ENCODE peak calls at places on chromosomes 13 and 19, in ten cellular contexts. One of them, this sample, is unnamed.

GRCh38 chr13:67438465-67438864 is 208.3 kb upstream of the PCDH9 start:
- DNase-seq in neural crest cell: no peak
- DNase-seq in endothelial cell: no peak
- DNase-seq in thoracic aorta: no peak
- DNase-seq in effector CD4-positive, alpha-beta T cell: no peak
- DNase-seq in astrocyte: no peak
- DNase-seq in stimulated activated CD4-positive, alpha-beta T cell treated with anti-CD3 and anti-CD28 coated beads, Interleukin-15, amount 100 ng/mL, for 48 hours: no peak
- DNase-seq in progenitor cell of endocrine pancreas: no peak
- DNase-seq in stromal cell of bone marrow: no peak
- DNase-seq in HT1080: no peak
- DNase-seq in this sample: no peak

GRCh38 chr13:77047649-77048343 is 20.8 kb upstream of the FBXL3 start:
- DNase-seq in HT1080: no peak
- DNase-seq in progenitor cell of endocrine pancreas: no peak
- DNase-seq in effector CD4-positive, alpha-beta T cell: no peak
- DNase-seq in stromal cell of bone marrow: no peak
- DNase-seq in endothelial cell: no peak
- DNase-seq in thoracic aorta: no peak
- DNase-seq in astrocyte: no peak
- DNase-seq in neural crest cell: no peak
- DNase-seq in stimulated activated CD4-positive, alpha-beta T cell treated with anti-CD3 and anti-CD28 coated beads, Interleukin-15, amount 100 ng/mL, for 48 hours: no peak
- DNase-seq in this sample: no peak

GRCh38 chr13:27375686-27376326 is 48.6 kb upstream of the GTF3A start:
- DNase-seq in stromal cell of bone marrow: peak
- DNase-seq in progenitor cell of endocrine pancreas: peak
- DNase-seq in effector CD4-positive, alpha-beta T cell: peak
- DNase-seq in HT1080: peak
- DNase-seq in stimulated activated CD4-positive, alpha-beta T cell treated with anti-CD3 and anti-CD28 coated beads, Interleukin-15, amount 100 ng/mL, for 48 hours: peak
- DNase-seq in thoracic aorta: no peak
- DNase-seq in endothelial cell: peak
- DNase-seq in astrocyte: peak
- DNase-seq in neural crest cell: peak
- DNase-seq in this sample: no peak

GRCh38 chr13:113969973-113970611 is 3.8 kb downstream of the C13orf46 start:
- DNase-seq in stimulated activated CD4-positive, alpha-beta T cell treated with anti-CD3 and anti-CD28 coated beads, Interleukin-15, amount 100 ng/mL, for 48 hours: no peak
- DNase-seq in thoracic aorta: peak
- DNase-seq in effector CD4-positive, alpha-beta T cell: no peak
- DNase-seq in astrocyte: no peak
- DNase-seq in neural crest cell: no peak
- DNase-seq in stromal cell of bone marrow: no peak
- DNase-seq in progenitor cell of endocrine pancreas: no peak
- DNase-seq in HT1080: no peak
- DNase-seq in endothelial cell: no peak
- DNase-seq in this sample: no peak

GRCh38 chr13:62524061-62524460 is 1108.4 kb upstream of the PCDH20 start:
- DNase-seq in neural crest cell: no peak
- DNase-seq in HT1080: no peak
- DNase-seq in endothelial cell: no peak
- DNase-seq in thoracic aorta: no peak
- DNase-seq in stromal cell of bone marrow: no peak
- DNase-seq in progenitor cell of endocrine pancreas: no peak
- DNase-seq in stimulated activated CD4-positive, alpha-beta T cell treated with anti-CD3 and anti-CD28 coated beads, Interleukin-15, amount 100 ng/mL, for 48 hours: no peak
- DNase-seq in effector CD4-positive, alpha-beta T cell: no peak
- DNase-seq in astrocyte: no peak
- DNase-seq in this sample: no peak

GRCh38 chr19:40762754-40763153 is 11.8 kb downstream of the SNRPA start:
- DNase-seq in astrocyte: peak
- DNase-seq in progenitor cell of endocrine pancreas: no peak
- DNase-seq in HT1080: no peak
- DNase-seq in stromal cell of bone marrow: no peak
- DNase-seq in neural crest cell: no peak
- DNase-seq in thoracic aorta: no peak
- DNase-seq in stimulated activated CD4-positive, alpha-beta T cell treated with anti-CD3 and anti-CD28 coated beads, Interleukin-15, amount 100 ng/mL, for 48 hours: no peak
- DNase-seq in endothelial cell: no peak
- DNase-seq in effector CD4-positive, alpha-beta T cell: no peak
- DNase-seq in this sample: no peak

GRCh38 chr13:101307181-101307701 is 109.1 kb downstream of the NALCN start:
- DNase-seq in effector CD4-positive, alpha-beta T cell: no peak
- DNase-seq in neural crest cell: no peak
- DNase-seq in astrocyte: peak
- DNase-seq in stromal cell of bone marrow: no peak
- DNase-seq in stimulated activated CD4-positive, alpha-beta T cell treated with anti-CD3 and anti-CD28 coated beads, Interleukin-15, amount 100 ng/mL, for 48 hours: no peak
- DNase-seq in endothelial cell: no peak
- DNase-seq in thoracic aorta: no peak
- DNase-seq in HT1080: no peak
- DNase-seq in progenitor cell of endocrine pancreas: no peak
- DNase-seq in this sample: no peak

GRCh38 chr19:5294403-5295160 is 46.0 kb downstream of the PTPRS start:
- DNase-seq in HT1080: no peak
- DNase-seq in effector CD4-positive, alpha-beta T cell: no peak
- DNase-seq in stimulated activated CD4-positive, alpha-beta T cell treated with anti-CD3 and anti-CD28 coated beads, Interleukin-15, amount 100 ng/mL, for 48 hours: no peak
- DNase-seq in thoracic aorta: no peak
- DNase-seq in neural crest cell: no peak
- DNase-seq in endothelial cell: no peak
- DNase-seq in astrocyte: no peak
- DNase-seq in stromal cell of bone marrow: no peak
- DNase-seq in progenitor cell of endocrine pancreas: no peak
- DNase-seq in this sample: no peak

GRCh38 chr19:5971714-5972354 is 6.1 kb downstream of the RANBP3 start:
- DNase-seq in effector CD4-positive, alpha-beta T cell: no peak
- DNase-seq in astrocyte: no peak
- DNase-seq in neural crest cell: no peak
- DNase-seq in endothelial cell: no peak
- DNase-seq in progenitor cell of endocrine pancreas: no peak
- DNase-seq in stromal cell of bone marrow: no peak
- DNase-seq in HT1080: no peak
- DNase-seq in stimulated activated CD4-positive, alpha-beta T cell treated with anti-CD3 and anti-CD28 coated beads, Interleukin-15, amount 100 ng/mL, for 48 hours: no peak
- DNase-seq in thoracic aorta: no peak
- DNase-seq in this sample: no peak

GRCh38 chr13:96994030-96994848 is at the start of gene OXGR1:
- DNase-seq in stromal cell of bone marrow: no peak
- DNase-seq in progenitor cell of endocrine pancreas: peak
- DNase-seq in endothelial cell: no peak
- DNase-seq in HT1080: no peak
- DNase-seq in thoracic aorta: no peak
- DNase-seq in stimulated activated CD4-positive, alpha-beta T cell treated with anti-CD3 and anti-CD28 coated beads, Interleukin-15, amount 100 ng/mL, for 48 hours: no peak
- DNase-seq in astrocyte: no peak
- DNase-seq in neural crest cell: peak
- DNase-seq in effector CD4-positive, alpha-beta T cell: no peak
- DNase-seq in this sample: no peak

GRCh38 chr13:114146629-114147028 is 14.2 kb upstream of the RASA3 start:
- DNase-seq in neural crest cell: no peak
- DNase-seq in progenitor cell of endocrine pancreas: no peak
- DNase-seq in stimulated activated CD4-positive, alpha-beta T cell treated with anti-CD3 and anti-CD28 coated beads, Interleukin-15, amount 100 ng/mL, for 48 hours: no peak
- DNase-seq in astrocyte: no peak
- DNase-seq in thoracic aorta: no peak
- DNase-seq in stromal cell of bone marrow: no peak
- DNase-seq in effector CD4-positive, alpha-beta T cell: no peak
- DNase-seq in HT1080: no peak
- DNase-seq in endothelial cell: peak
- DNase-seq in this sample: no peak

GRCh38 chr19:5261151-5261890 is 79.3 kb downstream of the PTPRS start:
- DNase-seq in stimulated activated CD4-positive, alpha-beta T cell treated with anti-CD3 and anti-CD28 coated beads, Interleukin-15, amount 100 ng/mL, for 48 hours: no peak
- DNase-seq in astrocyte: no peak
- DNase-seq in thoracic aorta: no peak
- DNase-seq in endothelial cell: no peak
- DNase-seq in effector CD4-positive, alpha-beta T cell: no peak
- DNase-seq in stromal cell of bone marrow: no peak
- DNase-seq in neural crest cell: no peak
- DNase-seq in progenitor cell of endocrine pancreas: no peak
- DNase-seq in HT1080: no peak
- DNase-seq in this sample: no peak

GRCh38 chr13:35164324-35164932 is 222.4 kb downstream of the NBEA start:
- DNase-seq in stromal cell of bone marrow: no peak
- DNase-seq in astrocyte: peak
- DNase-seq in thoracic aorta: no peak
- DNase-seq in endothelial cell: no peak
- DNase-seq in HT1080: peak
- DNase-seq in stimulated activated CD4-positive, alpha-beta T cell treated with anti-CD3 and anti-CD28 coated beads, Interleukin-15, amount 100 ng/mL, for 48 hours: no peak
- DNase-seq in effector CD4-positive, alpha-beta T cell: no peak
- DNase-seq in neural crest cell: no peak
- DNase-seq in progenitor cell of endocrine pancreas: no peak
- DNase-seq in this sample: peak

GRCh38 chr13:82976499-82976898 is 905.8 kb downstream of the SLITRK1 start:
- DNase-seq in effector CD4-positive, alpha-beta T cell: no peak
- DNase-seq in neural crest cell: no peak
- DNase-seq in stromal cell of bone marrow: no peak
- DNase-seq in progenitor cell of endocrine pancreas: no peak
- DNase-seq in stimulated activated CD4-positive, alpha-beta T cell treated with anti-CD3 and anti-CD28 coated beads, Interleukin-15, amount 100 ng/mL, for 48 hours: no peak
- DNase-seq in HT1080: no peak
- DNase-seq in thoracic aorta: no peak
- DNase-seq in endothelial cell: no peak
- DNase-seq in astrocyte: no peak
- DNase-seq in this sample: no peak

GRCh38 chr13:110418944-110419343 is 111.9 kb downstream of the COL4A2 start:
- DNase-seq in stimulated activated CD4-positive, alpha-beta T cell treated with anti-CD3 and anti-CD28 coated beads, Interleukin-15, amount 100 ng/mL, for 48 hours: no peak
- DNase-seq in thoracic aorta: no peak
- DNase-seq in progenitor cell of endocrine pancreas: no peak
- DNase-seq in neural crest cell: no peak
- DNase-seq in HT1080: no peak
- DNase-seq in endothelial cell: peak
- DNase-seq in stromal cell of bone marrow: no peak
- DNase-seq in astrocyte: no peak
- DNase-seq in effector CD4-positive, alpha-beta T cell: no peak
- DNase-seq in this sample: no peak